ENCODE peak calls at places on chromosomes 11 and 22, in four cellular contexts. S is sigmoid colon, I is fibroblast of mammary gland, P is brain microvascular endothelial cell. H is an unnamed sample.

GRCh38 chr11:103007521-103007920 is 52.0 kb upstream of the MMP13 start:
- DNase-seq in S (no peak), I (no peak), P (no peak), H (no peak)

GRCh38 chr11:9002920-9003572 is 755 bp downstream of the NRIP3 start:
- DNase-seq in P (no peak), I (no peak), S (no peak), H (no peak)

GRCh38 chr22:49767355-49768062 is 60.2 kb downstream of the BRD1 start:
- DNase-seq in I (peak), S (peak), P (peak), H (peak)

GRCh38 chr22:22879675-22880029 is 8.0 kb upstream of the IGLL5 start:
- DNase-seq in S (no peak), P (no peak), I (no peak), H (no peak)

GRCh38 chr11:8934735-8935478 is 2.2 kb upstream of the C11orf16 start:
- DNase-seq in I (peak), S (no peak), P (peak), H (peak)

GRCh38 chr22:20420157-20420842 is 17.3 kb downstream of the SCARF2 start:
- DNase-seq in I (no peak), S (peak), P (no peak), H (no peak)

GRCh38 chr11:17197431-17197898 is 10.3 kb downstream of the PIK3C2A start:
- DNase-seq in I (peak), S (no peak), P (no peak), H (no peak)

GRCh38 chr11:35045219-35045819 is 93.7 kb upstream of the CD44 start:
- DNase-seq in S (no peak), I (no peak), P (no peak), H (no peak)

GRCh38 chr11:68591719-68592118 is 92.6 kb upstream of the GAL start:
- DNase-seq in P (no peak), I (no peak), S (no peak), H (no peak)

GRCh38 chr11:57946628-57947027 is 77.1 kb upstream of the OR9Q1 start:
- DNase-seq in P (no peak), I (no peak), S (no peak), H (no peak)

GRCh38 chr11:34960277-34960676 is 43.9 kb downstream of the PDHX start:
- DNase-seq in I (no peak), S (no peak), P (no peak), H (no peak)

GRCh38 chr11:32891657-32892354 is 805 bp upstream of the QSER1 start:
- DNase-seq in S (no peak), I (peak), P (no peak), H (no peak)

GRCh38 chr11:8023831-8024555 is 36.9 kb downstream of the EIF3F start:
- DNase-seq in I (peak), S (no peak), P (no peak), H (peak)

GRCh38 chr11:100094121-100094865 is 592.8 kb upstream of the ARHGAP42 start:
- DNase-seq in I (no peak), P (no peak), S (no peak), H (no peak)

GRCh38 chr11:103532133-103532788 is 423.0 kb downstream of the DYNC2H1 start:
- DNase-seq in S (no peak), P (peak), I (peak), H (peak)

GRCh38 chr22:21881841-21882753 is 14.7 kb upstream of the MAPK1 start:
- DNase-seq in I (no peak), P (no peak), S (no peak), H (no peak)

GRCh38 chr11:31397239-31397834 is 27.7 kb downstream of the DNAJC24 start:
- DNase-seq in P (no peak), S (no peak), I (peak), H (peak)

GRCh38 chr22:43449205-43449830 is 37.5 kb downstream of the MPPED1 start:
- DNase-seq in P (no peak), S (no peak), I (no peak), H (no peak)

GRCh38 chr11:93972790-93973189 is 48.4 kb upstream of the HEPHL1 start:
- DNase-seq in I (no peak), S (no peak), P (no peak), H (no peak)

GRCh38 chr11:96168623-96169022 is 174.4 kb downstream of the MAML2 start:
- DNase-seq in P (peak), I (peak), S (peak), H (peak)

GRCh38 chr11:75668508-75669297 is at the start of gene MAP6:
- DNase-seq in S (no peak), P (no peak), I (no peak), H (peak)

GRCh38 chr11:132623496-132623895 is 908.8 kb downstream of the OPCML start:
- DNase-seq in S (no peak), I (no peak), P (no peak), H (no peak)

GRCh38 chr11:68867067-68867466 is 25.4 kb upstream of the CPT1A start:
- DNase-seq in I (no peak), S (no peak), P (no peak), H (no peak)

GRCh38 chr11:134668076-134668475 is 256.0 kb upstream of the B3GAT1 start:
- DNase-seq in P (no peak), S (peak), I (no peak), H (no peak)

GRCh38 chr11:115905331-115905730 is 401.1 kb upstream of the CADM1 start:
- DNase-seq in P (no peak), I (no peak), S (no peak), H (no peak)

GRCh38 chr11:70364198-70364597 is 34.1 kb upstream of the CTTN start:
- DNase-seq in P (no peak), S (no peak), I (no peak), H (peak)

GRCh38 chr11:299951-300735 is 817 bp upstream of the IFITM5 start:
- DNase-seq in S (peak), P (no peak), I (peak), H (peak)

GRCh38 chr11:92834296-92835020 is 135.0 kb upstream of the MTNR1B start:
- DNase-seq in P (no peak), S (no peak), I (no peak), H (no peak)

GRCh38 chr22:20618488-20618887 is 111.1 kb downstream of the MED15 start:
- DNase-seq in S (no peak), I (no peak), P (no peak), H (no peak)

DNA sequence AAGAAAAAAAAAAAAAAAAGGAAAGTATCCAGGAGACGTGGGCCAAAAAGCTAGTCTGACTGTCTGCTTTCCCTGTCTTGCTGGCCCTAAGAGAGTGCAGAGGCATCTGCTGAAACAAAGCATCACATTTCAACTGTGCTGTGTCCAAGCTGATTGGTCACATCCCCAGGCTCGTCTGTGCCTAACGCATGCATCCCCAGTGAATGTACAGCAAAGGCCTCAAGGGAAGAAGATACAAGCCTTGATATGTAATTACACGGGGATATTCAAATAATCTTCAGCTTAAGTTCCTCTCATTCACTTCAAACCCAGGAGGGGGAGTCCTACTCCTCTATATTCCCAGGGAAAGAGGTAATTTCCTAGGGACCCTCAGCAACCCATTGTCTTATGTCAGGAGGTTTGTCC is 5.4 kb upstream of the SORL1 start:
- DNase-seq in S (no peak), I (peak), P (no peak), H (peak)
- TF ChIP-seq CTCF in S (no peak), I (peak), P (peak), H (no peak)

DNA sequence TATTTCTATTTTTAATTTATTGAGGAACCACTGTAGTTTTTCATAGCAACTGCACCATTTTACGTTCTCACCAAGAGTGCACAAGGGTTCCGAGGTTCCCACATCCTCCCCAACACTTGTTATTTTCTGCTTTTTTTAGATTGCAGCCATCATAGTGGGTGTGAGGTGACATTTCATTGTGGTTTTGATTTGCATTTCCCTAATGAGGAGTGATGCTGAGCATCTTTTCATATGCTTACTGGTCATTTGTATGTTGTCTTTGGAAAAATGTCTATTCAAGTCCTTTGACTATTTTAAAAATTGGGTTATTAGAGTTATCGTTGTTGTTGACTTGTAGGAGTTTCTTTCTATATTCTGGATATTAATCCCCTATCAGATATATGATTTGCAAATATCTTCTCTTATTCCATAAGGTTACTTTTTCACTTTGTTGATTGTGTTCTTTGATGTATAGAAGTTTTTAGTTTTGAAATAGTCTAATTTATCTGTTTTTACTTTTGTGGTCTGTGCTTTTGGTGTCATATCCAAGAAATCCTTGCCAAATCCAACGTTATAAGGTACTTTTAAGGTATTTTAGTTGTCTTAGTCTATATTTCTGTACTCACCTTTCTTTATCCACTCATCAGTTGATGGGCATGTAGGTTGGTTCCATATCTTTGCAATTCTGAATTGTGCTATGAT is 9.0 kb downstream of the NEAT1 start:
- DNase-seq in I (peak), S (no peak), P (no peak), H (peak)
- H3K4me3 ChIP-seq in I (no peak), S (peak), P (peak), H (peak)

GRCh38 chr22:30893434-30894370 is 74.9 kb downstream of the MORC2 start:
- DNase-seq in I (no peak), S (no peak), P (no peak), H (no peak)
- TF ChIP-seq CTCF in I (no peak), S (no peak), P (no peak), H (no peak)

GRCh38 chr22:41863472-41863871 is 30.6 kb downstream of the SREBF2 start:
- DNase-seq in P (no peak), S (no peak), I (peak), H (no peak)

GRCh38 chr22:41862160-41862529 is 29.2 kb downstream of the SREBF2 start:
- DNase-seq in P (no peak), I (peak), S (no peak), H (peak)

GRCh38 chr22:41857160-41857859 is 24.4 kb downstream of the SREBF2 start:
- DNase-seq in P (peak), S (no peak), I (peak), H (peak)

GRCh38 chr22:41857860-41858199 is 24.9 kb downstream of the SREBF2 start:
- DNase-seq in S (no peak), I (no peak), P (no peak), H (no peak)

GRCh38 chr22:41862530-41863266 is 29.8 kb downstream of the SREBF2 start:
- DNase-seq in I (peak), P (no peak), S (no peak), H (no peak)
- H3K4me3 ChIP-seq in I (no peak), P (no peak), S (no peak), H (no peak)

GRCh38 chr22:27151407-27151806 is 494.0 kb downstream of the MIAT start:
- DNase-seq in I (no peak), S (no peak), P (no peak), H (no peak)
- TF ChIP-seq CTCF in I (no peak), S (no peak), P (peak), H (peak)

GRCh38 chr22:19289475-19290161 is 1.9 kb downstream of the CLTCL1 start:
- DNase-seq in I (peak), S (no peak), P (peak), H (peak)
- H3K4me3 ChIP-seq in I (no peak), S (no peak), P (no peak), H (no peak)